ENCODE peak calls at places on chromosomes 6 and 20, in seven cellular contexts. T is astrocyte; E is neuronal stem cell; U is naive thymus-derived CD4-positive, alpha-beta T cell; D is CD8-positive, alpha-beta memory T cell; L is uterus; W is body of pancreas. N is an unnamed sample.
A peak's percentile ranks its signal among the peaks of the same experiment; 100 is the strongest.

GRCh38 chr20:58340853-58341252 is 31.3 kb downstream of the RAB22A start:
- DNase-seq in E (no peak), T (no peak), U (no peak), L (no peak), W (no peak), D (no peak), N (no peak)

GRCh38 chr20:37364927-37365272 is 19.0 kb downstream of the SRC start:
- DNase-seq in T (no peak), U (no peak), D (no peak), E (no peak), W (no peak), L (no peak), N (no peak)

GRCh38 chr6:161405418-161405817 is 131.6 kb upstream of the AGPAT4 start:
- DNase-seq in D (no peak), T (no peak), E (no peak), W (no peak), L (no peak), U (no peak), N (no peak)

GRCh38 chr6:156884306-156884705 is 107.1 kb downstream of the ARID1B start:
- DNase-seq in L (no peak), D (no peak), W (no peak), E (no peak), T (no peak), U (no peak), N (no peak)

GRCh38 chr6:84457276-84457675 is 229.8 kb upstream of the CEP162 start:
- DNase-seq in E (no peak), T (peak; percentile 68), D (no peak), L (no peak), W (no peak), U (no peak), N (no peak)

GRCh38 chr6:11172501-11173337 is 59.7 kb downstream of the NEDD9 start:
- DNase-seq in D (peak; percentile 83), E (peak; percentile 73), L (peak; percentile 64), W (peak; percentile 63), U (peak; percentile 68), T (no peak), N (peak; percentile 76)

GRCh38 chr6:157644043-157644810 is 178.8 kb upstream of the SNX9 start:
- DNase-seq in L (no peak), E (no peak), D (no peak), U (peak; percentile 15), W (no peak), T (no peak), N (no peak)

GRCh38 chr6:91097316-91097878 is 510.5 kb upstream of the MAP3K7 start:
- DNase-seq in W (no peak), U (no peak), T (peak; percentile 23), L (peak; percentile 22), D (no peak), E (no peak), N (peak; percentile 68)

GRCh38 chr6:100633096-100633766 is 168.5 kb upstream of the SIM1 start:
- DNase-seq in W (no peak), D (no peak), E (peak; percentile 5), U (no peak), L (no peak), T (peak; percentile 84), N (no peak)

GRCh38 chr6:35498407-35499045 is 1.6 kb upstream of the TEAD3 start:
- DNase-seq in W (no peak), U (no peak), L (no peak), T (no peak), D (peak; percentile 45), E (no peak), N (no peak)

GRCh38 chr20:59342017-59342957 is 41.9 kb downstream of the EDN3 start:
- DNase-seq in L (no peak), T (no peak), D (no peak), E (no peak), U (no peak), W (no peak), N (no peak)

GRCh38 chr6:121522265-121522664 is 86.8 kb downstream of the GJA1 start:
- DNase-seq in T (peak; percentile 97), E (no peak), L (no peak), U (no peak), W (no peak), D (no peak), N (no peak)

GRCh38 chr6:129598244-129599187 is 111.5 kb downstream of the ARHGAP18 start:
- DNase-seq in E (peak; percentile 65), T (peak; percentile 53), U (peak; percentile 76), D (no peak), L (no peak), W (peak; percentile 16), N (no peak)

GRCh38 chr20:35091808-35092523 is 641 bp downstream of the TRPC4AP start:
- DNase-seq in W (peak; percentile 12), L (no peak), U (peak; percentile 13), T (peak; percentile 25), D (no peak), E (no peak), N (peak; percentile 90)

GRCh38 chr6:76347539-76347938 is 275.1 kb upstream of the IMPG1 start:
- DNase-seq in W (no peak), L (no peak), E (no peak), U (no peak), T (no peak), D (no peak), N (no peak)

GRCh38 chr6:15296735-15297134 is 50.9 kb downstream of the JARID2 start:
- DNase-seq in T (no peak), W (no peak), D (no peak), E (no peak), L (no peak), U (no peak), N (no peak)

GRCh38 chr6:12490904-12491571 is 200.9 kb downstream of the EDN1 start:
- DNase-seq in D (no peak), U (no peak), T (peak; percentile 98), E (no peak), W (peak; percentile 25), L (no peak), N (no peak)

GRCh38 chr6:118467181-118467580 is 80.9 kb upstream of the PLN start:
- DNase-seq in L (no peak), U (no peak), W (no peak), T (no peak), D (no peak), E (no peak), N (no peak)

GRCh38 chr6:34243901-34244884 is 4.6 kb downstream of the SMIM29 start:
- DNase-seq in W (peak; percentile 60), U (no peak), D (no peak), E (no peak), T (peak; percentile 85), L (peak; percentile 79), N (peak; percentile 83)

GRCh38 chr20:61185841-61186601 is 66.0 kb upstream of the CDH4 start:
- DNase-seq in D (no peak), T (peak; percentile 98), E (no peak), L (no peak), U (no peak), W (peak; percentile 19), N (no peak)

GRCh38 chr6:3317741-3318211 is 59.0 kb downstream of the PSMG4 start:
- DNase-seq in T (no peak), D (no peak), E (no peak), L (no peak), W (no peak), U (no peak), N (peak; percentile 80)

GRCh38 chr6:52020961-52021570 is 66.3 kb downstream of the PKHD1 start:
- DNase-seq in T (no peak), E (peak; percentile 30), W (no peak), U (no peak), D (no peak), L (no peak), N (no peak)

DNA sequence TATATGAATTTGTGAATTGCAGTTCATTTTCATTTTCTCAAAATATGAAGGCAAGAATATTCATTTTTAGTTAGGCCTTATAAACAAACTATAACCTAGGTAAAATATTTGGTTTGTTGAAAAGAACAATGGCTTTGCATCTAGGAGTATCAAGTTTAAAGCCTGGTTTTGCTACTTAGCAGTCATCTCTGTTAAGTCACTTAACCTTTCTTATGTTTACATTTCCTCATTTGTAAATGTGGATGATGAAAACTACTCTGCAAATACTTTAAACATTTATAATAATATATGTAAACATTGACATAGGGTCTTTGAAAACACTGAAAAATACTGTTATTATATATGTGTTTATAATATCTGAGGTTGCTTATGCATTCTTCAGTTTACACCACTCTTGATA is 135.5 kb downstream of the CENPW start:
- DNase-seq in L (no peak), U (no peak), T (no peak), D (no peak), W (no peak), E (no peak), N (no peak)
- H3K27ac ChIP-seq in L (no peak overlapping the region), U (no peak overlapping the region), T (no peak overlapping the region), D (no peak overlapping the region), W (no peak overlapping the region), E (no peak overlapping the region), N (no peak overlapping the region)

DNA sequence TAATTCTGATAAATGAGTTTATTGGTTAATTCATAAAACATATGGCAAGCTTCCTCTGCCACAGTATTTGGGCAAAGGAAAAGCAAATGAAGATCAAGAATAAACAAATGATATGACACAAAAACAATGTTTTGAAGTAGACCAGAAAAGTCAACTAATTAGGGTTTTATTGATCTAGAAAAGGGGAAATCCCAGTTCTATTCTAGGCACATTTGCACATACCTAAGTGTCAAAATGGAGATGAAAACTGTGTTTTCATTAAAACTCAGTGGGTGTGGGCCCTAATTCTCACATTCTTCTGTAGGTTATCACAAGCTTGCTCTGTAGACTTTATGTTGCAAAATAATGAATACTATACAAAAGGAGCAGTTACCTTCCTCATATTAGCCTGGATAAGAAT is 69.0 kb upstream of the TENT5A start:
- DNase-seq in U (no peak), D (no peak), E (no peak), T (no peak), W (no peak), L (no peak), N (no peak)
- H3K27ac ChIP-seq in U (no peak overlapping the region), D (no peak overlapping the region), E (no peak overlapping the region), T (no peak overlapping the region), W (no peak overlapping the region), L (no peak overlapping the region), N (no peak overlapping the region)

GRCh38 chr20:31680286-31681127 is 42.2 kb downstream of the BCL2L1 start:
- DNase-seq in U (no peak), L (no peak), D (no peak), E (no peak), W (no peak), T (no peak), N (no peak)
- H3K27ac ChIP-seq in U (peak overlapping the region; percentile 38), L (no peak overlapping the region), D (peak overlapping the region; percentile 40), E (no peak overlapping the region), W (peak overlapping the region; percentile 9), T (no peak overlapping the region), N (no peak overlapping the region)

GRCh38 chr6:56073761-56074160 is 173.6 kb downstream of the COL21A1 start:
- DNase-seq in W (no peak), U (no peak), L (no peak), T (no peak), E (no peak), D (no peak), N (no peak)

GRCh38 chr6:56076033-56076432 is 171.3 kb downstream of the COL21A1 start:
- DNase-seq in T (no peak), E (no peak), D (no peak), L (no peak), W (no peak), U (no peak), N (no peak)

GRCh38 chr6:56073315-56073714 is 174.1 kb downstream of the COL21A1 start:
- DNase-seq in T (no peak), D (no peak), L (no peak), W (peak; percentile 7), E (no peak), U (no peak), N (no peak)

DNA sequence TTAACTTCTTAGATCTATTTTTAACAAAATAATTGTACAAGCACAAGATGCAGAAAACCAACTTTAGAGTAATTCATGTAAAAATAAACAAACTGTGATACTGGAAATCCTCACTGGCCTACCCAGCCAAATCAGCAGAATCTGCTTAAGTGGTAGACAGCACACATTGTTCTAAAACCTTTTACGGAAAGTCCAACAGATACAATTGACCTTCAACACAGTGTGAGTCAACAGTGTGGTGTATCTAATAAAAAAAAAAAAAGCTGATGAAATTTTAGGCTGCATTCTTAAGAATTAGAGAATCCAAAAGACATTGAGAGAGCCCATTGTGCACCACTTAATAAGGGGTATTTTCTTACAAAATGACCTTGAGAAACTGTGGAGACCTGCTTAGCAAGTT is 174.5 kb downstream of the COL21A1 start:
- DNase-seq in E (no peak), T (no peak), D (no peak), U (no peak), L (no peak), W (no peak), N (no peak)
- H3K27ac ChIP-seq in E (no peak overlapping the region), T (no peak overlapping the region), D (no peak overlapping the region), U (no peak overlapping the region), L (no peak overlapping the region), W (no peak overlapping the region), N (no peak overlapping the region)

N was measured in psoas muscle.